ENCODE peak calls at places on chromosomes 12 and 14, in eight cellular contexts. S is Kasumi-1; M is upper lobe of right lung; C is astrocyte of the cerebellum; X is activated gamma-delta T cell treated with Interleukin-2 at 50 U/mL for 16 hours; I is CD8-positive, alpha-beta T cell; B is GM18507; Z is activated effector memory CD4-positive, alpha-beta T cell treated with Interleukin-2 at 50 U/mL for 16 hours. V is an unnamed sample.

GRCh38 chr12:85823436-85824179 is 12.6 kb downstream of the RASSF9 start:
- DNase-seq in S (no peak), M (no peak), Z (no peak), I (no peak), B (no peak), X (no peak), C (peak; percentile 73), V (no peak)

GRCh38 chr12:1369942-1370620 is 224.3 kb downstream of the FBXL14 start:
- DNase-seq in I (no peak), X (no peak), M (no peak), B (no peak), S (no peak), C (peak; percentile 33), Z (no peak), V (no peak)

GRCh38 chr12:56838602-56839488 is 75.7 kb downstream of the HSD17B6 start:
- DNase-seq in S (no peak), B (no peak), I (no peak), Z (no peak), M (no peak), C (no peak), X (no peak), V (no peak)

GRCh38 chr12:123591702-123592481 is 7.5 kb downstream of the TMED2 start:
- DNase-seq in X (no peak), B (no peak), M (no peak), S (no peak), C (no peak), Z (no peak), I (no peak), V (no peak)

GRCh38 chr14:29810657-29811056 is 117.0 kb downstream of the PRKD1 start:
- DNase-seq in M (no peak), I (no peak), B (no peak), C (peak; percentile 57), S (no peak), Z (no peak), X (no peak), V (no peak)

GRCh38 chr14:94473666-94474410 is 2.2 kb downstream of the SERPINA9 start:
- DNase-seq in Z (no peak), M (no peak), S (no peak), C (no peak), I (no peak), X (no peak), B (no peak), V (no peak)

GRCh38 chr12:30047499-30048262 is 263.9 kb upstream of the TMTC1 start:
- DNase-seq in Z (no peak), I (no peak), B (no peak), X (no peak), M (no peak), S (no peak), C (peak; percentile 48), V (no peak)

GRCh38 chr14:61076531-61076930 is 95.5 kb downstream of the SLC38A6 start:
- DNase-seq in B (no peak), X (no peak), I (no peak), S (no peak), M (no peak), C (no peak), Z (no peak), V (no peak)

GRCh38 chr12:57874166-57875108 is 27.9 kb upstream of the CTDSP2 start:
- DNase-seq in Z (no peak), I (no peak), S (peak; percentile 77), M (no peak), B (no peak), C (no peak), X (no peak), V (no peak)

GRCh38 chr12:105595440-105595839 is 264.9 kb downstream of the C12orf75 start:
- DNase-seq in B (no peak), Z (no peak), S (no peak), X (no peak), I (no peak), M (no peak), C (no peak), V (no peak)

GRCh38 chr12:54378791-54379400 is 5.6 kb downstream of the ZNF385A start:
- DNase-seq in S (no peak), X (no peak), B (no peak), C (no peak), Z (no peak), I (no peak), M (peak; percentile 77), V (no peak)

GRCh38 chr14:72812292-72812851 is 81.5 kb downstream of the DPF3 start:
- DNase-seq in I (no peak), X (no peak), C (no peak), S (no peak), M (no peak), B (no peak), Z (no peak), V (no peak)

GRCh38 chr14:74733241-74733640 is 20.3 kb downstream of the FCF1 start:
- DNase-seq in M (no peak), X (no peak), C (no peak), Z (no peak), B (no peak), I (no peak), S (no peak), V (no peak)

GRCh38 chr12:80702889-80703605 is 4.4 kb upstream of the MYF6 start:
- DNase-seq in X (no peak), C (peak; percentile 23), M (no peak), I (no peak), Z (no peak), B (no peak), S (no peak), V (no peak)

GRCh38 chr12:116551952-116552749 is 7.0 kb upstream of the MAP1LC3B2 start:
- DNase-seq in C (no peak), B (no peak), M (no peak), X (no peak), S (peak; percentile 45), I (no peak), Z (no peak), V (no peak)

GRCh38 chr14:94897583-94897982 is 127.7 kb upstream of the GSC start:
- DNase-seq in C (no peak), I (no peak), S (no peak), B (no peak), Z (no peak), M (no peak), X (no peak), V (no peak)

V was measured in GM12891.